ENCODE peak calls at places on chromosomes 3 and 15, in five cellular contexts. Q, B, F, U and Y are unnamed samples.

GRCh38 chr15:74933573-74933972 is 4.3 kb downstream of the COX5A start:
- DNase-seq in Q (no peak), B (no peak), F (no peak), U (no peak), Y (no peak)

GRCh38 chr3:133269393-133269792 is 130.5 kb upstream of the BFSP2 start:
- DNase-seq in Q (no peak), B (no peak), F (no peak), U (no peak), Y (peak; percentile 72)

GRCh38 chr15:89335289-89336041 is 841 bp upstream of the POLG start:
- DNase-seq in Q (no peak), B (peak; percentile 51), F (no peak), U (no peak), Y (peak; percentile 78)

GRCh38 chr3:99842826-99843589 is 25.3 kb downstream of the CMSS1 start:
- DNase-seq in Q (peak; percentile 40), B (peak; percentile 67), F (no peak), U (no peak), Y (no peak)

GRCh38 chr3:31634485-31634884 is 101.8 kb downstream of the STT3B start:
- DNase-seq in Q (peak; percentile 65), B (no peak), F (no peak), U (no peak), Y (no peak)

GRCh38 chr15:76905855-76906254 is 715 bp upstream of the SCAPER start:
- DNase-seq in Q (no peak), B (peak; percentile 18), F (no peak), U (no peak), Y (no peak)

GRCh38 chr3:89522168-89522567 is 414.7 kb downstream of the EPHA3 start:
- DNase-seq in Q (no peak), B (no peak), F (no peak), U (no peak), Y (no peak)

GRCh38 chr3:80676869-80677268 is 909.1 kb upstream of the ROBO1 start:
- DNase-seq in Q (no peak), B (no peak), F (no peak), U (no peak), Y (no peak)

GRCh38 chr3:45889278-45889833 is 3.0 kb downstream of the CCR9 start:
- DNase-seq in Q (no peak), B (no peak), F (no peak), U (no peak), Y (no peak)

GRCh38 chr3:14770591-14770990 is 48.2 kb upstream of the FGD5 start:
- DNase-seq in Q (no peak), B (no peak), F (peak; percentile 23), U (no peak), Y (no peak)

GRCh38 chr15:61037031-61037430 is 192.1 kb downstream of the RORA start:
- DNase-seq in Q (no peak), B (no peak), F (no peak), U (no peak), Y (no peak)

GRCh38 chr15:91839867-91840266 is 13.6 kb upstream of the SLCO3A1 start:
- DNase-seq in Q (no peak), B (no peak), F (no peak), U (no peak), Y (no peak)

GRCh38 chr3:40243056-40243455 is 66.5 kb upstream of the EIF1B start:
- DNase-seq in Q (peak; percentile 41), B (no peak), F (no peak), U (no peak), Y (no peak)

GRCh38 chr3:124607163-124607562 is 123.1 kb upstream of the UMPS start:
- DNase-seq in Q (peak; percentile 82), B (no peak), F (no peak), U (no peak), Y (no peak)

GRCh38 chr3:38978729-38979128 is 73.0 kb downstream of the SCN11A start:
- DNase-seq in Q (no peak), B (no peak), F (no peak), U (no peak), Y (no peak)

GRCh38 chr15:101131489-101132389 is 120.1 kb downstream of the CHSY1 start:
- DNase-seq in Q (no peak), B (no peak), F (peak; percentile 64), U (no peak), Y (no peak)

GRCh38 chr3:131636266-131636775 is 133.6 kb upstream of the MRPL3 start:
- DNase-seq in Q (no peak), B (no peak), F (no peak), U (no peak), Y (peak; percentile 38)

GRCh38 chr15:69748131-69748530 is 295.5 kb downstream of the RPLP1 start:
- DNase-seq in Q (no peak), B (no peak), F (no peak), U (no peak), Y (no peak)

GRCh38 chr3:12287727-12288465 is 974 bp upstream of the PPARG start:
- DNase-seq in Q (no peak), B (peak; percentile 87), F (peak; percentile 85), U (no peak), Y (peak; percentile 45)

GRCh38 chr3:141828487-141829284 is 47.8 kb upstream of the ATP1B3 start:
- DNase-seq in Q (peak; percentile 79), B (peak; percentile 32), F (no peak), U (peak; percentile 39), Y (peak; percentile 26)

GRCh38 chr3:32595318-32595717 is 24.7 kb upstream of the DYNC1LI1 start:
- DNase-seq in Q (no peak), B (no peak), F (no peak), U (no peak), Y (no peak)

GRCh38 chr3:158093526-158093925 is 12.7 kb downstream of the SHOX2 start:
- DNase-seq in Q (no peak), B (no peak), F (no peak), U (no peak), Y (no peak)

GRCh38 chr3:10745392-10745791 is 70.6 kb upstream of the SLC6A11 start:
- DNase-seq in Q (no peak), B (no peak), F (no peak), U (no peak), Y (no peak)

GRCh38 chr3:53287413-53287734 is 31.6 kb upstream of the TKT start:
- DNase-seq in Q (no peak), B (no peak), F (no peak), U (no peak), Y (no peak)

GRCh38 chr3:79178471-79178870 is 589.3 kb downstream of the ROBO1 start:
- DNase-seq in Q (no peak), B (no peak), F (no peak), U (no peak), Y (no peak)

GRCh38 chr15:60328852-60329443 is 68.8 kb downstream of the ANXA2 start:
- DNase-seq in Q (no peak), B (peak; percentile 55), F (no peak), U (no peak), Y (peak; percentile 32)

GRCh38 chr3:127697531-127698240 is 24.9 kb downstream of the ABTB1 start:
- DNase-seq in Q (peak; percentile 33), B (peak; percentile 69), F (peak; percentile 90), U (peak; percentile 83), Y (peak; percentile 82)

GRCh38 chr3:71062920-71063767 is 520.4 kb downstream of the FOXP1 start:
- DNase-seq in Q (peak; percentile 65), B (no peak), F (no peak), U (no peak), Y (no peak)

GRCh38 chr3:133487920-133488540 is 85.5 kb upstream of the CDV3 start:
- DNase-seq in Q (no peak), B (peak; percentile 58), F (no peak), U (no peak), Y (no peak)

DNA sequence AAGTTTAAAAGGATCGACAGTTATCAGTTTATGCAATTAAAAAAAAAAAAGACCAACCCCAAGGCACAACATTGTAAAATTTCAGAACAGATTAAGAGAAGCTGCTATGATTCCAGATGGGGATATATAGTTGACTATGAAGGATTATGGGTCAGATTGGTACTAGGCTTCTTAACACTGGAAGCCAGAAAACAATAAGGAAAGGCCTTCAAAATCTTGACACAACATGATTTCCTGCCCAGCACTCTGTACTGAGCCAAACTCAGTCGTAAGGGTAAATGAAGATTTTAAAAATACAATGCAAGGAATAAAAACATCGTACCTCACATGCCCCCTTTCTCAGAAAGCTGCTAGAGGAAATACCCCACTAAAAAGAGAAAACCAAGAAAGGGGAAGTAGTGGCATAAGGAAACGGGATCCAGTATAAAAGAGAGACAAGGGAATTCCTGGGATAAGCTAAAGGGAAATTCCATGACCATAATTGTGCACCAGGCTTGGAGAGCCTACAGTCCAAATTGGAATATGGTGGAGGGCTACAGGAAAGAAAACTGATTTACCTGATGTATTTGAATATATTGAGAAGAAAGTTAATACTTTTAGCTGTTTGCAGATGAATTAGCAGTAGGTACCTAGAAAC is 27.9 kb downstream of the PIAS1 start:
- DNase-seq in Q (no peak), B (no peak), F (no peak), U (no peak), Y (no peak)
- H3K4me1 ChIP-seq in Q (no peaks in the 10 kb centered on the region), B (peaks cover 18% of the 10 kb centered on the region), F (peaks cover 93% of the 10 kb centered on the region), U (peaks cover 73% of the 10 kb centered on the region), Y (peaks cover 10% of the 10 kb centered on the region)

DNA sequence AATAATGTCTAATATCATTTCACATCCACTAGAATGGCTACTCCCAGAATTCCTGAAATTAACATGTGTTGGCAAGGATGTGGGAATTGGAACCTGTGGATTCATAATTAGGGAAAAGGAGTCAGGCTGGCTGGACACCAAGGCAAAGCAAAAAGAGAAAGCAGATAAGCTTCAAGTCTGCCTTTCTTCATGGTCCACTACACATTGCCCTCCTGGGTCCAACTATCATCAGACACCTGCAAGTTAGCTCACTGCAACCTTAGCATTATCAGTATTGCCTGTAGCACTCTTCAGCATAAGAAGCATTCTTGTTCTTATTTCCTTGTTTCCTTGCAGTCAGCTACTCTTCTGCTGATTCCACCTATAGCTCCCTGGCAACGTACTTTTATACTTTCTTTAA is 124.3 kb downstream of the ZNF280D start:
- DNase-seq in Q (no peak), B (no peak), F (no peak), U (no peak), Y (no peak)
- TF ChIP-seq CTCF in Q (no peak), B (no peak), F (no peak), U (no peak), Y (no peak)

GRCh38 chr15:48596841-48597240 is 48.7 kb downstream of the FBN1 start:
- DNase-seq in Q (no peak), B (no peak), F (no peak), U (no peak), Y (no peak)
- H3K4me1 ChIP-seq in Q (no peaks in the 10 kb centered on the region), B (no peaks in the 10 kb centered on the region), F (no peaks in the 10 kb centered on the region), U (peaks cover 11% of the 10 kb centered on the region), Y (peaks cover 18% of the 10 kb centered on the region)

GRCh38 chr3:94481499-94481898 is 418.6 kb downstream of the NSUN3 start:
- DNase-seq in Q (no peak), B (no peak), F (no peak), U (no peak), Y (no peak)
- TF ChIP-seq CTCF in Q (no peak), B (no peak), F (no peak), U (no peak), Y (no peak)

GRCh38 chr15:41928637-41929620 is 35.1 kb upstream of the SPTBN5 start:
- DNase-seq in Q (no peak), B (no peak), F (peak; percentile 87), U (peak; percentile 34), Y (peak; percentile 56)

GRCh38 chr15:41930867-41931222 is 37.0 kb upstream of the SPTBN5 start:
- DNase-seq in Q (no peak), B (no peak), F (no peak), U (no peak), Y (no peak)

GRCh38 chr15:41932101-41932500 is 38.2 kb upstream of the SPTBN5 start:
- DNase-seq in Q (no peak), B (no peak), F (no peak), U (no peak), Y (no peak)

GRCh38 chr15:41932511-41932910 is 38.7 kb upstream of the SPTBN5 start:
- DNase-seq in Q (no peak), B (no peak), F (no peak), U (no peak), Y (no peak)

GRCh38 chr15:41930221-41930866 is 36.5 kb upstream of the SPTBN5 start:
- DNase-seq in Q (peak; percentile 89), B (peak; percentile 47), F (no peak), U (peak; percentile 65), Y (no peak)
- H3K4me1 ChIP-seq in Q (peaks cover 71% of the 10 kb centered on the region), B (peaks cover 68% of the 10 kb centered on the region), F (peaks cover 86% of the 10 kb centered on the region), U (peaks cover 43% of the 10 kb centered on the region), Y (peaks cover 13% of the 10 kb centered on the region)